ENCODE peak calls at places on chromosomes 7 and 10, in five cellular contexts. Z is H1, O is IMR-90, C is hepatocyte, A is PC-3. R is an unnamed sample.

GRCh38 chr10:78765726-78766335 is 302.9 kb upstream of the ZMIZ1 start:
- DNase-seq in A (no peak), C (no peak), O (no peak), Z (no peak), R (no peak)

GRCh38 chr10:132889091-132889490 is 53.3 kb downstream of the CFAP46 start:
- DNase-seq in Z (no peak), A (no peak), C (peak; percentile 50), O (peak; percentile 10), R (no peak)

GRCh38 chr10:111578076-111578475 is 501.2 kb downstream of the ADRA2A start:
- DNase-seq in C (no peak), Z (no peak), O (no peak), A (no peak), R (no peak)

GRCh38 chr7:371779-372545 is 82.0 kb downstream of the FOXL3 start:
- DNase-seq in C (no peak), O (no peak), Z (no peak), A (no peak), R (no peak)

GRCh38 chr10:68992721-68993440 is 4.3 kb downstream of the KIFBP start:
- DNase-seq in A (peak; percentile 36), O (peak; percentile 97), C (peak; percentile 45), Z (no peak), R (no peak)

GRCh38 chr7:131546583-131547111 is 9.8 kb downstream of the PODXL start:
- DNase-seq in O (no peak), A (peak; percentile 48), C (no peak), Z (peak; percentile 89), R (no peak)

GRCh38 chr10:100653957-100654834 is 91.2 kb upstream of the PAX2 start:
- DNase-seq in C (peak; percentile 69), A (no peak), Z (no peak), O (no peak), R (no peak)

GRCh38 chr10:74035324-74035723 is 37.4 kb downstream of the VCL start:
- DNase-seq in C (no peak), O (peak; percentile 49), Z (no peak), A (peak; percentile 76), R (no peak)

GRCh38 chr10:11864727-11865126 is 41.6 kb downstream of the PROSER2 start:
- DNase-seq in O (no peak), Z (no peak), A (no peak), C (no peak), R (no peak)

GRCh38 chr10:62980697-62981495 is 152.2 kb upstream of the NRBF2 start:
- DNase-seq in A (peak; percentile 99), Z (no peak), O (no peak), C (no peak), R (no peak)

GRCh38 chr7:18420758-18421157 is 74.8 kb upstream of the HDAC9 start:
- DNase-seq in O (peak; percentile 46), Z (no peak), A (no peak), C (no peak), R (peak; percentile 32)

GRCh38 chr7:82600601-82601000 is 157.0 kb upstream of the CACNA2D1 start:
- DNase-seq in C (no peak), Z (no peak), O (peak; percentile 13), A (peak; percentile 14), R (no peak)

GRCh38 chr7:28921822-28922221 is 36.3 kb downstream of the TRIL start:
- DNase-seq in O (peak; percentile 68), A (peak; percentile 81), Z (no peak), C (peak; percentile 83), R (peak; percentile 87)

GRCh38 chr10:77926566-77927342 is at the start of gene DLG5:
- DNase-seq in C (peak; percentile 80), Z (no peak), O (peak; percentile 52), A (peak; percentile 89), R (no peak)

GRCh38 chr10:71817831-71818268 is 33.2 kb downstream of the PSAP start:
- DNase-seq in Z (no peak), A (no peak), O (no peak), C (no peak), R (no peak)

GRCh38 chr7:32507416-32507815 is 12.1 kb downstream of the AVL9 start:
- DNase-seq in A (no peak), O (no peak), C (no peak), Z (no peak), R (no peak)

GRCh38 chr7:81260152-81260551 is 341.3 kb upstream of the SEMA3C start:
- DNase-seq in C (no peak), Z (no peak), A (peak; percentile 10), O (peak; percentile 7), R (no peak)

GRCh38 chr7:100585511-100586265 is at the start of gene LRCH4:
- DNase-seq in C (peak; percentile 86), A (peak; percentile 57), O (no peak), Z (no peak), R (peak; percentile 72)

GRCh38 chr10:27383595-27384542 is 120.2 kb upstream of the RAB18 start:
- DNase-seq in C (no peak), O (peak; percentile 6), Z (no peak), A (peak; percentile 81), R (no peak)

GRCh38 chr7:78099715-78100477 is 301.3 kb downstream of the PHTF2 start:
- DNase-seq in C (no peak), O (peak; percentile 85), Z (no peak), A (peak; percentile 10), R (no peak)

GRCh38 chr7:151706568-151707469 is 170.1 kb downstream of the PRKAG2 start:
- DNase-seq in Z (no peak), A (no peak), C (no peak), O (peak; percentile 31), R (peak; percentile 34)

GRCh38 chr10:35516102-35516670 is 89.0 kb upstream of the GJD4 start:
- DNase-seq in Z (no peak), A (no peak), C (no peak), O (peak; percentile 7), R (no peak)

GRCh38 chr7:81886211-81886764 is 116.4 kb upstream of the HGF start:
- DNase-seq in C (no peak), Z (no peak), A (no peak), O (no peak), R (no peak)

GRCh38 chr7:159172314-159172892 is 27.7 kb upstream of the VIPR2 start:
- DNase-seq in Z (no peak), O (no peak), C (no peak), A (no peak), R (no peak)
- H3K4me2 ChIP-seq in Z (no peak overlapping the region), O (no peak overlapping the region), C (no peak overlapping the region), A (no peak overlapping the region), R (no peak overlapping the region)

GRCh38 chr10:124092270-124093075 is 925 bp downstream of the CHST15 start:
- DNase-seq in O (no peak), Z (no peak), C (peak; percentile 68), A (peak; percentile 30), R (peak; percentile 32)

GRCh38 chr10:124096494-124096893 is 3.1 kb upstream of the CHST15 start:
- DNase-seq in Z (no peak), A (no peak), O (no peak), C (no peak), R (no peak)

GRCh38 chr10:124093076-124093773 is at the start of gene CHST15:
- DNase-seq in A (peak; percentile 83), C (peak; percentile 77), Z (peak; percentile 54), O (no peak), R (peak; percentile 47)

GRCh38 chr10:124094419-124094785 is 1.0 kb upstream of the CHST15 start:
- DNase-seq in C (no peak), Z (no peak), O (no peak), A (no peak), R (no peak)

GRCh38 chr10:124095096-124095495 is 1.7 kb upstream of the CHST15 start:
- DNase-seq in C (no peak), Z (no peak), O (no peak), A (no peak), R (no peak)
- H3K4me2 ChIP-seq in C (no peak overlapping the region), Z (no peak overlapping the region), O (no peak overlapping the region), A (no peak overlapping the region), R (no peak overlapping the region)

DNA sequence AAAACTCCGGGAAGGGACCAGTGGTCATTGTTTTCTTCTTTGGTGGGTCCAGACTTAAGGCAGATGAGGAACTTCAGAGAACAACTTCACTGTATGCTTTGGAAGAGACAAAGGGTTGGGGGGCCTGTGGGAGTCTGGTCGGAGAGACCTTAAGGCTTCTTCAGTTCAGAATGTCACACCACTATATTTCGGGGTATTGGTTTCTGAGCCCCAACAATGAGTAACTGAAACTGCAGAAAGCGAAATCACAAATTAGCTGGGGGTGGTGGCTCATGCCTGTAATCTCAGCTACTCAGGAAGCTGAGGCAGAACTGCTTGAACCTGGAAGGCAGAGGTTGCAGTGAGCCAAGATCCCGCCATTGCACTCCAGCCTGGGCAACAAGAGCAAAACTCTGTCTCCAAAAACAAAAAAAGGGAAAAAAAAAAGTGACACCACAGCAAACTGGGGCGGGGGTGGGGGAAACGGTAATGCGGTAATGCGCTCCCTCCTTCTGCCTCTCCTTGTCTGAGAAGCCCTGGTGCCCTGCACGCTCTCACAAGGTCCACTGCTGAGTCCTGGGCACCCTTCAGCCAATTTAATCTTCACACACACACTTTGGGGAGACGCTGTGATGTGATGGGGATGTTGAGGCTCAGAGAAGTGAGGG is 2.2 kb upstream of the ADIRF start:
- DNase-seq in A (no peak), Z (no peak), C (no peak), O (no peak), R (no peak)
- H3K4me2 ChIP-seq in A (no peak overlapping the region), Z (peak overlapping the region; percentile 22), C (no peak overlapping the region), O (no peak overlapping the region), R (no peak overlapping the region)

DNA sequence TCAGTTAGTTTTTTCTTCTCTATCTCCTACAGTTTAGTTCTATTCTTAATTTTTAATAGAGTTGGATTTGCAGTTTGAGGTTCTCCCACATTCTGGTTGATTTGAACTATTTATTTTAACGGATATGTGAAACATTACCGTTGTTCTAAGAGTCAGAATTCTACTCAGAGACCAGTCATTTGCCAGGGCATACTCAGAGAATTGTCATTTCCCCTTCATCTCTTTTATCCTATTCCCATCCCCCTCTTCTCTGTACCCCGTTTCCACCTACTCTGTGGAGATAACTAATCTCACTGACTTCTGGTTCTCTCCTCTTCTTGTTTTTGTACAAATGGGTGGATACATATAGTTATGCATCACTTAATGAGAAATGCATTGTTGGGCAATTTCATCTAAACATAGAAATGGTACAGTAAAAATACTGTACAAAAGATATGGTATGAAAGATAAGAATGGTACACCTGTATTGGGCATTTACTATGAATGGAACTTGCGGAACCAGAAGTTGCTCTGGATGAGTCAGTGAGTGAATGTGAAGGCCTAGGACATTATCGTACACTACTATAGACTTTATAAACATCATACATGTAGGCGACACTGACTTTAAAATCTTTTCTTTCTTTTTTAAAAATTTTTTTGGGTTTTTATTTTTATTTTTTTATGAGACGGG is 53.1 kb downstream of the INPP5F start:
- DNase-seq in Z (no peak), C (no peak), O (no peak), A (peak; percentile 18), R (peak; percentile 65)
- H3K4me2 ChIP-seq in Z (no peak overlapping the region), C (no peak overlapping the region), O (no peak overlapping the region), A (no peak overlapping the region), R (no peak overlapping the region)

DNA sequence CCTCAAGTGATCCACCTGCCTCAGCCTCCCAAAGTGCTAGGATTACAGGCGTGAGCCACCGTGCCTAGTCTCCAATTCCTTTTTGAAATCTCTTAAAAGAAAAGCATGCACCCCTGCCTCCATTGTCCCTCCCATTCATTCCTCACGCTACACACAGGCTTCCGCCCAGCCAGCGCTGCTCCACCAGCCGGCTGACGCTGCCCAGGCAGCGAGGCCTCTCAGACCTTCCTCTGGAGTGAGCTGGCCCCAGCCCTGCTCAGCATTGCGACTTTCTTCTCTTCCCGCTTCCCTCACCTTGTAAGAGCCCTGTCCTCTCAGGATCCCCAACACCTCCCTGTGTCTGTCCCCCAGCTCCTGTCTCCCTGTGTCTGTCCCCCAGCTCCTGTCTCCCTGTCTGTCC is 23.6 kb downstream of the RGS10 start:
- DNase-seq in A (no peak), O (no peak), C (no peak), Z (no peak), R (peak; percentile 52)
- H3K4me2 ChIP-seq in A (no peak overlapping the region), O (no peak overlapping the region), C (no peak overlapping the region), Z (no peak overlapping the region), R (no peak overlapping the region)

R was measured in trophoblast cell.